ENCODE peak calls at places on chromosomes 6 and 20, in seven cellular contexts. L is cardiac fibroblast; A is activated T-helper 9 cell treated with anti-CD3 and anti-CD28 coated beads, Interleukin-2, amount 50 U/mL, for 16 hours; Q is HCEC 1CT; D is stomach; X is RPMI7951; Y is LoVo. F is an unnamed sample.

GRCh38 chr6:74966712-74967111 is 239.1 kb downstream of the COL12A1 start:
- DNase-seq in Y (no peak), Q (no peak), D (no peak), A (no peak), X (no peak), L (no peak), F (no peak)

GRCh38 chr6:44820366-44821158 is 433.1 kb downstream of the CDC5L start:
- DNase-seq in Q (peak; percentile 64), D (no peak), A (no peak), L (peak; percentile 29), X (no peak), Y (no peak), F (no peak)

GRCh38 chr6:91822581-91822980 is 1235.7 kb upstream of the MAP3K7 start:
- DNase-seq in A (no peak), D (no peak), L (no peak), Y (no peak), X (no peak), Q (no peak), F (no peak)

GRCh38 chr6:15082708-15083107 is 163.2 kb upstream of the JARID2 start:
- DNase-seq in X (no peak), L (no peak), Y (no peak), A (no peak), D (no peak), Q (no peak), F (no peak)

GRCh38 chr6:163956571-163957407 is 542.3 kb downstream of the QKI start:
- DNase-seq in A (peak; percentile 12), Y (peak; percentile 41), L (peak; percentile 84), X (peak; percentile 88), D (peak; percentile 78), Q (peak; percentile 59), F (peak; percentile 73)

GRCh38 chr6:133730881-133731280 is 158.0 kb upstream of the TCF21 start:
- DNase-seq in Q (peak; percentile 51), D (no peak), L (peak; percentile 22), Y (no peak), A (no peak), X (peak; percentile 6), F (no peak)

GRCh38 chr20:53793783-53794383 is 200.2 kb upstream of the ZNF217 start:
- DNase-seq in D (no peak), L (no peak), Q (no peak), A (no peak), X (no peak), Y (peak; percentile 44), F (no peak)

GRCh38 chr20:50546729-50547314 is 36.6 kb downstream of the PTPN1 start:
- DNase-seq in Y (no peak), X (no peak), D (no peak), A (no peak), L (no peak), Q (no peak), F (no peak)

GRCh38 chr6:111711476-111711875 is 105.8 kb upstream of the TRAF3IP2 start:
- DNase-seq in X (no peak), D (peak; percentile 53), A (no peak), Y (no peak), L (no peak), Q (no peak), F (no peak)

GRCh38 chr6:169225887-169226286 is 27.8 kb downstream of the THBS2 start:
- DNase-seq in Y (no peak), L (no peak), Q (no peak), X (no peak), D (peak; percentile 21), A (no peak), F (no peak)

F was measured in ureter.